ENCODE peak calls at places on chromosomes 7 and 10, in seven cellular contexts. One of them, this sample, is unnamed.
A peak's percentile ranks its signal among the peaks of the same experiment; 100 is the strongest.

GRCh38 chr10:97134202-97134601 is 51.6 kb downstream of the SLIT1 start:
- DNase-seq in transverse colon: no peak
- DNase-seq in upper lobe of left lung: no peak
- DNase-seq in H54: no peak
- DNase-seq in heart left ventricle: no peak
- DNase-seq in GM12891: no peak
- DNase-seq in breast epithelium: no peak
- DNase-seq in this sample: no peak

GRCh38 chr10:42926831-42927230 is 144.2 kb downstream of the BMS1 start:
- DNase-seq in transverse colon: no peak
- DNase-seq in upper lobe of left lung: no peak
- DNase-seq in H54: no peak
- DNase-seq in heart left ventricle: no peak
- DNase-seq in GM12891: no peak
- DNase-seq in breast epithelium: no peak
- DNase-seq in this sample: no peak

GRCh38 chr10:43265799-43266721 is 805 bp downstream of the RASGEF1A start:
- DNase-seq in transverse colon: peak; percentile 14
- DNase-seq in upper lobe of left lung: peak; percentile 51
- DNase-seq in H54: no peak
- DNase-seq in heart left ventricle: no peak
- DNase-seq in GM12891: peak; percentile 42
- DNase-seq in breast epithelium: no peak
- DNase-seq in this sample: peak; percentile 51

GRCh38 chr10:80078448-80079311 is at the start of gene TMEM254:
- DNase-seq in transverse colon: peak; percentile 94
- DNase-seq in upper lobe of left lung: peak; percentile 90
- DNase-seq in H54: peak; percentile 92
- DNase-seq in heart left ventricle: peak; percentile 94
- DNase-seq in GM12891: peak; percentile 85
- DNase-seq in breast epithelium: peak; percentile 86
- DNase-seq in this sample: peak; percentile 94

GRCh38 chr10:13724484-13724883 is 137.7 kb downstream of the PRPF18 start:
- DNase-seq in transverse colon: no peak
- DNase-seq in upper lobe of left lung: no peak
- DNase-seq in H54: no peak
- DNase-seq in heart left ventricle: peak; percentile 57
- DNase-seq in GM12891: no peak
- DNase-seq in breast epithelium: peak; percentile 28
- DNase-seq in this sample: no peak

GRCh38 chr10:123904834-123905409 is 13.3 kb upstream of the CPXM2 start:
- DNase-seq in transverse colon: no peak
- DNase-seq in upper lobe of left lung: no peak
- DNase-seq in H54: no peak
- DNase-seq in heart left ventricle: no peak
- DNase-seq in GM12891: no peak
- DNase-seq in breast epithelium: no peak
- DNase-seq in this sample: no peak

GRCh38 chr10:79417266-79417665 is 28.2 kb downstream of the ZCCHC24 start:
- DNase-seq in transverse colon: no peak
- DNase-seq in upper lobe of left lung: no peak
- DNase-seq in H54: no peak
- DNase-seq in heart left ventricle: no peak
- DNase-seq in GM12891: no peak
- DNase-seq in breast epithelium: no peak
- DNase-seq in this sample: no peak

GRCh38 chr10:77332256-77332655 is 305.4 kb downstream of the KCNMA1 start:
- DNase-seq in transverse colon: no peak
- DNase-seq in upper lobe of left lung: no peak
- DNase-seq in H54: no peak
- DNase-seq in heart left ventricle: no peak
- DNase-seq in GM12891: no peak
- DNase-seq in breast epithelium: no peak
- DNase-seq in this sample: no peak

GRCh38 chr10:7444576-7445226 is 33.9 kb upstream of the SFMBT2 start:
- DNase-seq in transverse colon: peak; percentile 17
- DNase-seq in upper lobe of left lung: no peak
- DNase-seq in H54: no peak
- DNase-seq in heart left ventricle: no peak
- DNase-seq in GM12891: no peak
- DNase-seq in breast epithelium: no peak
- DNase-seq in this sample: no peak

GRCh38 chr7:47582748-47583740 is 1.1 kb upstream of the TNS3 start:
- DNase-seq in transverse colon: no peak
- DNase-seq in upper lobe of left lung: no peak
- DNase-seq in H54: no peak
- DNase-seq in heart left ventricle: peak; percentile 43
- DNase-seq in GM12891: no peak
- DNase-seq in breast epithelium: no peak
- DNase-seq in this sample: no peak

GRCh38 chr10:30583778-30584415 is 45.7 kb downstream of the LYZL2 start:
- DNase-seq in transverse colon: peak; percentile 79
- DNase-seq in upper lobe of left lung: peak; percentile 83
- DNase-seq in H54: peak; percentile 48
- DNase-seq in heart left ventricle: peak; percentile 80
- DNase-seq in GM12891: no peak
- DNase-seq in breast epithelium: peak; percentile 85
- DNase-seq in this sample: peak; percentile 79

GRCh38 chr7:66529889-66530615 is 98.6 kb upstream of the KCTD7 start:
- DNase-seq in transverse colon: no peak
- DNase-seq in upper lobe of left lung: no peak
- DNase-seq in H54: no peak
- DNase-seq in heart left ventricle: no peak
- DNase-seq in GM12891: no peak
- DNase-seq in breast epithelium: no peak
- DNase-seq in this sample: no peak

GRCh38 chr10:97399843-97400545 is 1.1 kb downstream of the RRP12 start:
- DNase-seq in transverse colon: peak; percentile 60
- DNase-seq in upper lobe of left lung: no peak
- DNase-seq in H54: peak; percentile 73
- DNase-seq in heart left ventricle: peak; percentile 44
- DNase-seq in GM12891: no peak
- DNase-seq in breast epithelium: no peak
- DNase-seq in this sample: no peak

GRCh38 chr7:140245611-140246105 is 68.9 kb upstream of the KDM7A start:
- DNase-seq in transverse colon: no peak
- DNase-seq in upper lobe of left lung: no peak
- DNase-seq in H54: no peak
- DNase-seq in heart left ventricle: no peak
- DNase-seq in GM12891: no peak
- DNase-seq in breast epithelium: no peak
- DNase-seq in this sample: no peak

GRCh38 chr10:126908729-126909526 is 3.7 kb downstream of the DOCK1 start:
- DNase-seq in transverse colon: no peak
- DNase-seq in upper lobe of left lung: no peak
- DNase-seq in H54: no peak
- DNase-seq in heart left ventricle: no peak
- DNase-seq in GM12891: no peak
- DNase-seq in breast epithelium: no peak
- DNase-seq in this sample: no peak

GRCh38 chr10:73886625-73887024 is 12.3 kb upstream of the CAMK2G start:
- DNase-seq in transverse colon: no peak
- DNase-seq in upper lobe of left lung: no peak
- DNase-seq in H54: peak; percentile 7
- DNase-seq in heart left ventricle: no peak
- DNase-seq in GM12891: no peak
- DNase-seq in breast epithelium: no peak
- DNase-seq in this sample: no peak

GRCh38 chr10:16867556-16867955 is 50.3 kb upstream of the RSU1 start:
- DNase-seq in transverse colon: no peak
- DNase-seq in upper lobe of left lung: no peak
- DNase-seq in H54: no peak
- DNase-seq in heart left ventricle: no peak
- DNase-seq in GM12891: no peak
- DNase-seq in breast epithelium: no peak
- DNase-seq in this sample: no peak

GRCh38 chr7:151006590-151007300 is 15.9 kb downstream of the NOS3 start:
- DNase-seq in transverse colon: no peak
- DNase-seq in upper lobe of left lung: no peak
- DNase-seq in H54: no peak
- DNase-seq in heart left ventricle: no peak
- DNase-seq in GM12891: no peak
- DNase-seq in breast epithelium: no peak
- DNase-seq in this sample: no peak

GRCh38 chr7:151009340-151010001 is 14.8 kb downstream of the ATG9B start:
- DNase-seq in transverse colon: no peak
- DNase-seq in upper lobe of left lung: no peak
- DNase-seq in H54: no peak
- DNase-seq in heart left ventricle: no peak
- DNase-seq in GM12891: no peak
- DNase-seq in breast epithelium: no peak
- DNase-seq in this sample: no peak

GRCh38 chr7:151007469-151007898 is 16.7 kb downstream of the NOS3 start:
- DNase-seq in transverse colon: no peak
- DNase-seq in upper lobe of left lung: no peak
- DNase-seq in H54: no peak
- DNase-seq in heart left ventricle: no peak
- DNase-seq in GM12891: no peak
- DNase-seq in breast epithelium: no peak
- DNase-seq in this sample: no peak

GRCh38 chr7:151008511-151009323 is 15.6 kb downstream of the ATG9B start:
- DNase-seq in transverse colon: peak; percentile 68
- DNase-seq in upper lobe of left lung: peak; percentile 65
- DNase-seq in H54: no peak
- DNase-seq in heart left ventricle: peak; percentile 74
- DNase-seq in GM12891: no peak
- DNase-seq in breast epithelium: peak; percentile 27
- DNase-seq in this sample: peak; percentile 38

GRCh38 chr7:151008143-151008510 is 16.2 kb downstream of the ATG9B start:
- DNase-seq in transverse colon: no peak
- DNase-seq in upper lobe of left lung: no peak
- DNase-seq in H54: no peak
- DNase-seq in heart left ventricle: no peak
- DNase-seq in GM12891: no peak
- DNase-seq in breast epithelium: no peak
- DNase-seq in this sample: no peak
- TF ChIP-seq POLR2A in transverse colon: no peak
- TF ChIP-seq POLR2A in upper lobe of left lung: no peak
- TF ChIP-seq POLR2A in H54: no peak
- TF ChIP-seq POLR2A in heart left ventricle: no peak
- TF ChIP-seq POLR2A in GM12891: no peak
- TF ChIP-seq POLR2A in breast epithelium: no peak
- TF ChIP-seq POLR2A in this sample: no peak

DNA sequence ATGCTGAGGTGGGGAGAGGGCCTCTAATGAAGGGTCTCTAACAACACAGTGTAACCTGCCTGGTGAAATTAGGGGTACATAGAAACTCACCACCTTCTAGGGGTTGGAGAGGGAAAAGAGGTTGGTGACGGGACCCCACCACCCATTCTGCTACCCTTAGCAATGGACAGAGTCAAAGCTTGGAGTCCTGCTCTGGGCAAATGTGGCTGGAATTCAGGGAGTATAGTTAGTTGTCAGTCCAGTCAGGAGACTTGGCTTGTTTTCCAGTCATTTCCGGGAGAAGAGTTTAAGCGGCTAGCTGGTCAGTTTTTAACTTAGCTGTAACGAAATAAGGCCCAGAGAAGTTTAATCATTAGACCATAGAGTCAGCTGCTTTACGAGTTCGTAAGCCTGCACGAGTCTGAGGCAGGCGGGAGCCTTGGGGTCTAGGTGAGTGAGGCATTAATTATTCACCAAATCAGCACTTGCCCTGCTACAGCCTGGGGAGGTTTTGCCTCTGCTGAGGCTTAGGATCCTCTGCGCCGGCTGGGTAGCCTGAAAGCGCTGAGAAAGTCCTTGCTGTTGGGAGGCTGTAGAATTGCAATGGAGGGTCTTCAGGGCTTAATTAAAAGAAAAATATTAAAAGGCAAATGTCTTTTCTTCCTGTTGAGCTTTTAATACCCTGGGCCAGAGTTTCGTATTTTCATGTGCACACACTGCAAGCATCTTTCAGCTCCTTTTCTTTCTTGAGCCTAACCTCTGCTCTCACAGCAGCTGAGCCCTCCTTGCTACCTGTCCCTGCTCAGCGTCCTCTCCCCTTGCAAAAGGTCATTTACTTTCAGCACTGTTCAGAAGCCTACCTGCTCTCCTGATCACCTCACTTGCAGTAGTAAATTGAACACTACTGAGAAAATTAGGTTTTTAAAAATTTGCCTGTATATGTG is 1.5 kb upstream of the LAMB1 start:
- DNase-seq in transverse colon: no peak
- DNase-seq in upper lobe of left lung: no peak
- DNase-seq in H54: no peak
- DNase-seq in heart left ventricle: no peak
- DNase-seq in GM12891: no peak
- DNase-seq in breast epithelium: no peak
- DNase-seq in this sample: no peak
- TF ChIP-seq POLR2A in transverse colon: no peak
- TF ChIP-seq POLR2A in upper lobe of left lung: no peak
- TF ChIP-seq POLR2A in H54: no peak
- TF ChIP-seq POLR2A in heart left ventricle: no peak
- TF ChIP-seq POLR2A in GM12891: no peak
- TF ChIP-seq POLR2A in breast epithelium: no peak
- TF ChIP-seq POLR2A in this sample: no peak

DNA sequence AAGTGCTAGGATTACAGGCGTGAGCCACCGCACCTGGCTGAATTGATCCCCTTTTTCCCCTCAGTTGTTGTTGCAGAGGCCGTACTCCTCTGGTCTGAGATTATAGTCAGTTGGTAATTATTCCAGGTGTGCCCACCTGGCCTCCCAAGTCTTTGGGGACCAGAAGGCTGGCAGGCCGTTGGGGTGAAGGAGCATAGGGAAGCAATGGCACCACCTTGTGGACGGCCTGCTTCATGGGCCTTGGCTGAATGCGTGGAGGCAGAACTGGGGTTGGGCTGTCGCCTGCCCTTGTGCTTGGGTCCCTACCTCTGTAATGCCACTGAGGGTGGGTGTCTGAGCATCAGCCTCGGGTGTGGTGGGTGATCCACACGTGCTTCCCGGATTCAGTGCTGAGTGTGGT is 125.7 kb downstream of the RGS10 start:
- DNase-seq in transverse colon: peak; percentile 71
- DNase-seq in upper lobe of left lung: peak; percentile 71
- DNase-seq in H54: peak; percentile 86
- DNase-seq in heart left ventricle: peak; percentile 71
- DNase-seq in GM12891: peak; percentile 92
- DNase-seq in breast epithelium: no peak
- DNase-seq in this sample: peak; percentile 70
- TF ChIP-seq POLR2A in transverse colon: no peak
- TF ChIP-seq POLR2A in upper lobe of left lung: no peak
- TF ChIP-seq POLR2A in H54: no peak
- TF ChIP-seq POLR2A in heart left ventricle: no peak
- TF ChIP-seq POLR2A in GM12891: no peak
- TF ChIP-seq POLR2A in breast epithelium: no peak
- TF ChIP-seq POLR2A in this sample: no peak

DNA sequence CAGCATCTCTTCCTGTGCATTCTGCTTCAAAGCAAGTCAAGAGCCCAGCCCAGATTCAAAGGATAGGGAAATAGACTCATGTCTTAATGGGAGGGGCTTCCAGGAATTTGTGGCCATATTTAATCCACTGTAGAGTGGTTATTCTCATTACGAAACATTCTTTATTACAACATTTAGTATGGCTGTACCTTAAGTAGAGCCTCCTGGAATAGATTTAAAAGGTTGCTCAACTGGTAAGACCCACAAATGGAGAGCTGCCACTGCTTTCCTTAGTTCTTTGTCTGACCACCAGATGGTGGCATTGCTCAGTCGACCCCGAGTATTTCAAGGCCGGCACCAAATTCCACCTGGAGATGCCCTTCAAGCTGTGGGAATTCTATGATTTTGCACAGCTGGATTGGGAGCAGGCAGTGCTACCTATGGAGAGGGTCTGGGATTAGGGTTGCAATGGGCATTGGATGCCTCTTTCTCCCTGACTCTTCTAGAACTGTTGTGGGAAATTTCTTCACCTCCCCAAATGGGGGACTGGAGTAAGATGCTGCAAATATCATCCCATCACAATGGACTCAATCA is 102.2 kb downstream of the RBM20 start:
- DNase-seq in transverse colon: peak; percentile 74
- DNase-seq in upper lobe of left lung: peak; percentile 66
- DNase-seq in H54: peak; percentile 45
- DNase-seq in heart left ventricle: peak; percentile 59
- DNase-seq in GM12891: no peak
- DNase-seq in breast epithelium: peak; percentile 76
- DNase-seq in this sample: peak; percentile 75
- TF ChIP-seq POLR2A in transverse colon: no peak
- TF ChIP-seq POLR2A in upper lobe of left lung: no peak
- TF ChIP-seq POLR2A in H54: no peak
- TF ChIP-seq POLR2A in heart left ventricle: no peak
- TF ChIP-seq POLR2A in GM12891: no peak
- TF ChIP-seq POLR2A in breast epithelium: no peak
- TF ChIP-seq POLR2A in this sample: no peak

This sample was measured in thyroid gland.